ENCODE peak calls at places on chromosomes 2 and 18, in four cellular contexts. One of them, this sample, is unnamed.

GRCh38 chr2:9326975-9327374 is 96.4 kb downstream of the ITGB1BP1 start:
- DNase-seq in NCI-H2227 treated with DMSO at 0.1 percent for 48 hours: no peak
- DNase-seq in cardiac fibroblast: peak; percentile 31
- DNase-seq in cardiac muscle cell: peak; percentile 23
- DNase-seq in this sample: peak; percentile 66

GRCh38 chr2:74849228-74849892 is 15.4 kb downstream of the HK2 start:
- DNase-seq in NCI-H2227 treated with DMSO at 0.1 percent for 48 hours: no peak
- DNase-seq in cardiac fibroblast: peak; percentile 80
- DNase-seq in cardiac muscle cell: peak; percentile 78
- DNase-seq in this sample: no peak

GRCh38 chr2:184363213-184363612 is 235.1 kb upstream of the ZNF804A start:
- DNase-seq in cardiac fibroblast: no peak
- DNase-seq in NCI-H2227 treated with DMSO at 0.1 percent for 48 hours: no peak
- DNase-seq in cardiac muscle cell: no peak
- DNase-seq in this sample: no peak

GRCh38 chr18:49813321-49814146 is at the start of gene ACAA2:
- DNase-seq in cardiac muscle cell: peak; percentile 93
- DNase-seq in NCI-H2227 treated with DMSO at 0.1 percent for 48 hours: peak; percentile 80
- DNase-seq in cardiac fibroblast: peak; percentile 94
- DNase-seq in this sample: peak; percentile 88

GRCh38 chr2:118670868-118671267 is 176.6 kb downstream of the EN1 start:
- DNase-seq in NCI-H2227 treated with DMSO at 0.1 percent for 48 hours: no peak
- DNase-seq in cardiac muscle cell: peak; percentile 84
- DNase-seq in cardiac fibroblast: peak; percentile 85
- DNase-seq in this sample: no peak

GRCh38 chr2:26033270-26033768 is 565 bp upstream of the RAB10 start:
- DNase-seq in NCI-H2227 treated with DMSO at 0.1 percent for 48 hours: peak; percentile 92
- DNase-seq in cardiac muscle cell: peak; percentile 87
- DNase-seq in cardiac fibroblast: peak; percentile 86
- DNase-seq in this sample: peak; percentile 95

GRCh38 chr2:183253441-183254130 is 129.3 kb downstream of the NUP35 start:
- DNase-seq in cardiac fibroblast: no peak
- DNase-seq in NCI-H2227 treated with DMSO at 0.1 percent for 48 hours: no peak
- DNase-seq in cardiac muscle cell: no peak
- DNase-seq in this sample: no peak

GRCh38 chr18:74013955-74014354 is 133.7 kb downstream of the FBXO15 start:
- DNase-seq in cardiac fibroblast: peak; percentile 74
- DNase-seq in cardiac muscle cell: peak; percentile 88
- DNase-seq in NCI-H2227 treated with DMSO at 0.1 percent for 48 hours: no peak
- DNase-seq in this sample: no peak

GRCh38 chr2:22634167-22634566 is 750.8 kb upstream of the KLHL29 start:
- DNase-seq in cardiac fibroblast: no peak
- DNase-seq in cardiac muscle cell: no peak
- DNase-seq in NCI-H2227 treated with DMSO at 0.1 percent for 48 hours: no peak
- DNase-seq in this sample: no peak

GRCh38 chr18:13800505-13801259 is 23.3 kb upstream of the MC5R start:
- DNase-seq in cardiac muscle cell: peak; percentile 42
- DNase-seq in NCI-H2227 treated with DMSO at 0.1 percent for 48 hours: peak; percentile 29
- DNase-seq in cardiac fibroblast: peak; percentile 48
- DNase-seq in this sample: peak; percentile 92

GRCh38 chr2:28568533-28568932 is 72.7 kb downstream of the PLB1 start:
- DNase-seq in cardiac fibroblast: no peak
- DNase-seq in NCI-H2227 treated with DMSO at 0.1 percent for 48 hours: peak; percentile 35
- DNase-seq in cardiac muscle cell: no peak
- DNase-seq in this sample: no peak

GRCh38 chr2:199148076-199148845 is 309.5 kb downstream of the SATB2 start:
- DNase-seq in cardiac muscle cell: no peak
- DNase-seq in cardiac fibroblast: no peak
- DNase-seq in NCI-H2227 treated with DMSO at 0.1 percent for 48 hours: no peak
- DNase-seq in this sample: no peak

GRCh38 chr2:207184768-207185167 is 19.0 kb upstream of the KLF7 start:
- DNase-seq in NCI-H2227 treated with DMSO at 0.1 percent for 48 hours: no peak
- DNase-seq in cardiac fibroblast: no peak
- DNase-seq in cardiac muscle cell: no peak
- DNase-seq in this sample: no peak

GRCh38 chr2:203238329-203238710 is 498 bp upstream of the CYP20A1 start:
- DNase-seq in cardiac fibroblast: no peak
- DNase-seq in cardiac muscle cell: no peak
- DNase-seq in NCI-H2227 treated with DMSO at 0.1 percent for 48 hours: no peak
- DNase-seq in this sample: no peak

GRCh38 chr2:176155341-176156044 is 1.6 kb upstream of the HOXD3 start:
- DNase-seq in NCI-H2227 treated with DMSO at 0.1 percent for 48 hours: no peak
- DNase-seq in cardiac muscle cell: no peak
- DNase-seq in cardiac fibroblast: no peak
- DNase-seq in this sample: no peak

GRCh38 chr2:47221956-47222355 is 66.8 kb upstream of the STPG4 start:
- DNase-seq in cardiac fibroblast: peak; percentile 74
- DNase-seq in cardiac muscle cell: peak; percentile 88
- DNase-seq in NCI-H2227 treated with DMSO at 0.1 percent for 48 hours: no peak
- DNase-seq in this sample: no peak

GRCh38 chr2:192035731-192036442 is 158.8 kb downstream of the TMEFF2 start:
- DNase-seq in cardiac fibroblast: peak; percentile 30
- DNase-seq in NCI-H2227 treated with DMSO at 0.1 percent for 48 hours: peak; percentile 14
- DNase-seq in cardiac muscle cell: peak; percentile 33
- DNase-seq in this sample: no peak

GRCh38 chr2:209525834-209526281 is 102.0 kb downstream of the MAP2 start:
- DNase-seq in cardiac fibroblast: peak; percentile 90
- DNase-seq in NCI-H2227 treated with DMSO at 0.1 percent for 48 hours: no peak
- DNase-seq in cardiac muscle cell: peak; percentile 87
- DNase-seq in this sample: no peak

GRCh38 chr2:8312861-8313768 is 368.7 kb upstream of the ID2 start:
- DNase-seq in NCI-H2227 treated with DMSO at 0.1 percent for 48 hours: no peak
- DNase-seq in cardiac muscle cell: no peak
- DNase-seq in cardiac fibroblast: no peak
- DNase-seq in this sample: peak; percentile 79

GRCh38 chr2:27903018-27903417 is 12.5 kb downstream of the BABAM2 start:
- DNase-seq in NCI-H2227 treated with DMSO at 0.1 percent for 48 hours: no peak
- DNase-seq in cardiac muscle cell: peak; percentile 41
- DNase-seq in cardiac fibroblast: peak; percentile 44
- DNase-seq in this sample: no peak

GRCh38 chr2:168678153-168678853 is 124.1 kb upstream of the NOSTRIN start:
- DNase-seq in NCI-H2227 treated with DMSO at 0.1 percent for 48 hours: no peak
- DNase-seq in cardiac fibroblast: no peak
- DNase-seq in cardiac muscle cell: no peak
- DNase-seq in this sample: peak; percentile 90

GRCh38 chr2:20609349-20609994 is 41.4 kb downstream of the HS1BP3 start:
- DNase-seq in cardiac fibroblast: peak; percentile 88
- DNase-seq in NCI-H2227 treated with DMSO at 0.1 percent for 48 hours: no peak
- DNase-seq in cardiac muscle cell: peak; percentile 88
- DNase-seq in this sample: peak; percentile 44

GRCh38 chr2:53913721-53914120 is 54.0 kb upstream of the GPR75 start:
- DNase-seq in cardiac fibroblast: peak; percentile 67
- DNase-seq in cardiac muscle cell: peak; percentile 67
- DNase-seq in NCI-H2227 treated with DMSO at 0.1 percent for 48 hours: no peak
- DNase-seq in this sample: no peak

GRCh38 chr2:138922973-138923563 is 142.9 kb upstream of the NXPH2 start:
- DNase-seq in cardiac fibroblast: peak; percentile 47
- DNase-seq in NCI-H2227 treated with DMSO at 0.1 percent for 48 hours: peak; percentile 57
- DNase-seq in cardiac muscle cell: peak; percentile 60
- DNase-seq in this sample: no peak

GRCh38 chr2:6909431-6910385 is 7.5 kb upstream of the RNF144A start:
- DNase-seq in NCI-H2227 treated with DMSO at 0.1 percent for 48 hours: no peak
- DNase-seq in cardiac fibroblast: no peak
- DNase-seq in cardiac muscle cell: no peak
- DNase-seq in this sample: no peak

GRCh38 chr2:54259413-54260240 is 3.6 kb upstream of the TSPYL6 start:
- DNase-seq in cardiac muscle cell: no peak
- DNase-seq in cardiac fibroblast: no peak
- DNase-seq in NCI-H2227 treated with DMSO at 0.1 percent for 48 hours: no peak
- DNase-seq in this sample: no peak